ENCODE peak calls at places on chromosomes 11 and 22, in eight cellular contexts. G is left ventricle myocardium inferior; X is effector memory CD4-positive, alpha-beta T cell; K is breast epithelium; V is endothelial cell of umbilical vein; U is cardiac muscle cell; H is GM23248; N is mesendoderm. M is an unnamed sample.

GRCh38 chr11:133366088-133366487 is 166.2 kb downstream of the OPCML start:
- DNase-seq in G (no peak), V (no peak), X (no peak), U (no peak), N (no peak), H (no peak), K (no peak), M (no peak)

GRCh38 chr11:46236918-46237247 is 40.6 kb upstream of the CREB3L1 start:
- DNase-seq in U (no peak), H (no peak), G (no peak), V (no peak), K (no peak), X (no peak), N (no peak), M (no peak)

GRCh38 chr11:56932572-56933235 is 56.0 kb upstream of the OR5AK2 start:
- DNase-seq in U (no peak), H (peak; percentile 89), N (peak; percentile 14), K (no peak), G (no peak), X (no peak), V (no peak), M (no peak)

GRCh38 chr11:7572001-7572712 is 58.4 kb downstream of the PPFIBP2 start:
- DNase-seq in K (no peak), N (peak; percentile 75), V (peak; percentile 23), H (peak; percentile 53), U (no peak), X (no peak), G (no peak), M (no peak)

GRCh38 chr11:119363874-119364590 is 17.5 kb downstream of the USP2 start:
- DNase-seq in X (peak; percentile 37), V (peak; percentile 39), H (peak; percentile 73), N (peak; percentile 56), K (no peak), U (peak; percentile 85), G (peak; percentile 68), M (peak; percentile 71)

GRCh38 chr22:21762712-21763581 is 27.4 kb upstream of the YPEL1 start:
- DNase-seq in N (no peak), U (no peak), H (no peak), G (no peak), K (no peak), V (no peak), X (no peak), M (peak; percentile 45)

GRCh38 chr11:11608783-11609232 is 13.0 kb downstream of the GALNT18 start:
- DNase-seq in G (no peak), U (no peak), H (peak; percentile 63), N (no peak), K (no peak), X (no peak), V (no peak), M (no peak)

GRCh38 chr22:48705159-48705916 is 1122.3 kb downstream of the BRD1 start:
- DNase-seq in G (peak; percentile 7), N (no peak), X (no peak), V (no peak), K (no peak), U (no peak), H (no peak), M (no peak)

GRCh38 chr11:64885367-64886286 is 7.2 kb upstream of the EHD1 start:
- DNase-seq in U (no peak), H (peak; percentile 65), X (no peak), N (no peak), K (no peak), G (no peak), V (peak; percentile 46), M (peak; percentile 95)

GRCh38 chr11:103608566-103608965 is 427.9 kb upstream of the DDI1 start:
- DNase-seq in X (no peak), G (no peak), V (no peak), K (no peak), H (peak; percentile 73), N (no peak), U (no peak), M (no peak)

GRCh38 chr11:43382614-43383013 is 23.9 kb downstream of the TTC17 start:
- DNase-seq in G (no peak), U (no peak), N (no peak), V (no peak), H (no peak), X (no peak), K (no peak), M (no peak)

GRCh38 chr11:5420993-5421392 is 918 bp upstream of the OR51Q1 start:
- DNase-seq in K (no peak), V (no peak), H (no peak), G (no peak), N (no peak), X (no peak), U (no peak), M (no peak)

GRCh38 chr11:126700773-126701554 is 299.6 kb downstream of the KIRREL3 start:
- DNase-seq in G (no peak), N (no peak), U (no peak), X (no peak), K (no peak), V (no peak), H (peak; percentile 39), M (no peak)

GRCh38 chr11:77287615-77288273 is 13.7 kb downstream of the GDPD4 start:
- DNase-seq in K (no peak), H (peak; percentile 95), N (no peak), X (no peak), G (no peak), U (no peak), V (no peak), M (no peak)

GRCh38 chr11:125082611-125083311 is 19.7 kb downstream of the SLC37A2 start:
- DNase-seq in G (no peak), V (peak; percentile 77), N (no peak), H (peak; percentile 94), K (no peak), X (no peak), U (peak; percentile 10), M (no peak)

GRCh38 chr11:37973926-37974325 is 1375.9 kb upstream of the RAG2 start:
- DNase-seq in X (no peak), V (peak; percentile 29), U (no peak), K (no peak), G (no peak), H (no peak), N (no peak), M (no peak)

GRCh38 chr22:23305321-23305910 is 125.1 kb downstream of the BCR start:
- DNase-seq in X (no peak), H (peak; percentile 91), U (no peak), N (no peak), V (peak; percentile 93), K (peak; percentile 51), G (no peak), M (no peak)

GRCh38 chr22:40534379-40535188 is 101.9 kb downstream of the MRTFA start:
- DNase-seq in V (peak; percentile 39), X (no peak), G (no peak), N (peak; percentile 76), K (no peak), H (peak; percentile 87), U (no peak), M (no peak)

GRCh38 chr22:45897736-45898135 is 79.2 kb downstream of the WNT7B start:
- DNase-seq in K (no peak), X (no peak), H (no peak), G (no peak), V (no peak), U (no peak), N (no peak), M (no peak)

GRCh38 chr11:114058871-114059277 is 637 bp upstream of the ZBTB16 start:
- DNase-seq in V (no peak), U (no peak), X (no peak), K (no peak), H (peak; percentile 37), N (no peak), G (peak; percentile 54), M (peak; percentile 40)
- H3K4me3 ChIP-seq in V (peak overlapping the region; percentile 86), U (peak overlapping the region; percentile 85), X (peak overlapping the region; percentile 60), K (peak overlapping the region; percentile 100), H (peak overlapping the region; percentile 52), N (no peak overlapping the region), G (peak overlapping the region; percentile 100), M (peak overlapping the region; percentile 98)

GRCh38 chr11:105148241-105148640 is 8.7 kb upstream of the CARD18 start:
- DNase-seq in N (no peak), X (no peak), K (no peak), H (peak; percentile 52), U (no peak), G (no peak), V (no peak), M (peak; percentile 10)

GRCh38 chr11:105142167-105142566 is 2.6 kb upstream of the CARD18 start:
- DNase-seq in N (no peak), G (no peak), K (no peak), X (no peak), H (no peak), V (peak; percentile 90), U (no peak), M (no peak)

GRCh38 chr11:105149477-105149876 is 9.9 kb upstream of the CARD18 start:
- DNase-seq in G (no peak), K (no peak), N (no peak), V (no peak), U (no peak), X (no peak), H (no peak), M (no peak)

GRCh38 chr11:105139669-105140068 is at the start of gene CARD18:
- DNase-seq in V (no peak), X (no peak), U (no peak), K (no peak), H (no peak), G (no peak), N (no peak), M (no peak)

DNA sequence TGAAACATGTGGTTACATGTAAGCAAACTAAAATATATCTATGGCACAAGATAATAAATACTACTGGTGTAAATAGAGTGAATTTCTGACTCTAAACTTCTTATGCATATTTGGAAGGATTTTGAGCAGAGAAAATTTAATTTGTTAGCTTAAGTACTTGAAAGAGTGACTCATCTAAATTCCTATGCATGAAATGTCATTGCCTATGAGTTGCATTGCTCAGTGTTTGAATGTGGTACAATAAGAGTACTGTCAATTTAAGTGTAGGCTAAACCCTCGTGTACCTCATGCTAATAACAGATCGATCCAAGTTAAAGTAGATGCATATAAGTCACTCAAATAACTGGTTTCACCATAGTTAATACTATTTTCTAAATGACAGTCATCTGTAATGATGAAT is 5.3 kb upstream of the CARD18 start:
- DNase-seq in N (peak; percentile 2), K (no peak), X (no peak), H (peak; percentile 80), G (no peak), V (peak; percentile 36), U (no peak), M (peak; percentile 18)
- H3K27ac ChIP-seq in N (no peak overlapping the region), K (no peak overlapping the region), X (no peak overlapping the region), H (no peak overlapping the region), G (no peak overlapping the region), V (no peak overlapping the region), U (no peak overlapping the region), M (no peak overlapping the region)

GRCh38 chr11:72240461-72241289 is 3.3 kb downstream of the PHOX2A start:
- DNase-seq in N (peak; percentile 21), K (peak; percentile 45), H (peak; percentile 38), U (peak; percentile 22), V (no peak), G (no peak), X (no peak), M (peak; percentile 8)
- H3K4me3 ChIP-seq in N (no peak overlapping the region), K (peak overlapping the region; percentile 73), H (peak overlapping the region; percentile 52), U (no peak overlapping the region), V (no peak overlapping the region), G (peak overlapping the region; percentile 66), X (no peak overlapping the region), M (no peak overlapping the region)

DNA sequence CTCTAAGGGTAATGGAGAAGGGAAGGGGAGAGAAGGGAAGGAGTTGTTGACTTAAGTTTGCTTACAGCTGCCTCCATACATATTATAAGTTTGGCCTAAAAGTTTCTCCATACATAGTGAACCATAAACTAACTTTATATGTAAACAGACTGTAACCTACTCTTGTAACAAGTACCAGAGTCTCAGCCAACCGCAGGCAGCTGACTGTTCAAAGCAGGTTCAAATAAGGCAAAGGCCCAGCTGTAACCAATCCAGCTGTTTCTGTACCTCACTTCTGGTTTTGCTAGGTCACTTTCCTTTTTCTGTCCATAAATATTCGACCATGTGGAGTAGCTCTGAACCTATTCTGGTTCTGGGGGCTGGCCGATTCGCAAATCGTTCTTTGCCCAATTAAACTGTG is 591.2 kb downstream of the INSC start:
- DNase-seq in K (no peak), H (no peak), X (no peak), G (no peak), N (no peak), U (no peak), V (no peak), M (no peak)
- H3K27ac ChIP-seq in K (no peak overlapping the region), H (no peak overlapping the region), X (no peak overlapping the region), G (no peak overlapping the region), N (no peak overlapping the region), U (no peak overlapping the region), V (no peak overlapping the region), M (no peak overlapping the region)

M was measured in small intestine.